ENCODE peak calls at places on chromosomes 6 and 20, in nine cellular contexts. P is GM12878, U is ovary, V is GM10248, C is stomach, B is right lobe of liver, L is progenitor cell of endocrine pancreas, D is ascending aorta, A is IMR-90. Y is an unnamed sample.

GRCh38 chr6:151683381-151683780 is 124.1 kb upstream of the ESR1 start:
- DNase-seq in P (no peak), U (no peak), V (no peak), C (no peak), B (no peak), L (no peak), D (no peak), A (no peak), Y (no peak)

GRCh38 chr20:34639755-34640222 is 37.1 kb downstream of the PIGU start:
- DNase-seq in P (no peak), U (no peak), V (no peak), C (peak; percentile 29), B (no peak), L (no peak), D (no peak), A (no peak), Y (no peak)

GRCh38 chr6:121210943-121211342 is 123.3 kb downstream of the TBC1D32 start:
- DNase-seq in P (no peak), U (no peak), V (no peak), C (no peak), B (no peak), L (no peak), D (no peak), A (no peak), Y (no peak)

GRCh38 chr6:86070151-86070550 is 427.5 kb upstream of the SYNCRIP start:
- DNase-seq in P (no peak), U (no peak), V (no peak), C (no peak), B (no peak), L (no peak), D (no peak), A (no peak), Y (no peak)

GRCh38 chr20:63738687-63739128 is 868 bp upstream of the SLC2A4RG start:
- DNase-seq in P (no peak), U (peak; percentile 66), V (peak; percentile 20), C (peak; percentile 80), B (peak; percentile 81), L (no peak), D (no peak), A (no peak), Y (no peak)

GRCh38 chr6:27250955-27251671 is 3.6 kb downstream of the PRSS16 start:
- DNase-seq in P (peak; percentile 40), U (peak; percentile 79), V (peak; percentile 92), C (peak; percentile 95), B (no peak), L (peak; percentile 90), D (no peak), A (no peak), Y (peak; percentile 73)

GRCh38 chr6:43796910-43797890 is 27.2 kb downstream of the VEGFA start:
- DNase-seq in P (no peak), U (no peak), V (no peak), C (no peak), B (no peak), L (no peak), D (no peak), A (no peak), Y (no peak)

GRCh38 chr20:44683263-44684046 is 31.7 kb upstream of the CCN5 start:
- DNase-seq in P (peak; percentile 45), U (no peak), V (peak; percentile 83), C (peak; percentile 71), B (peak; percentile 60), L (peak; percentile 54), D (no peak), A (peak; percentile 42), Y (peak; percentile 66)

GRCh38 chr6:112286010-112286409 is 31.6 kb upstream of the LAMA4 start:
- DNase-seq in P (peak; percentile 11), U (no peak), V (no peak), C (no peak), B (no peak), L (no peak), D (no peak), A (no peak), Y (no peak)

GRCh38 chr6:26543953-26544352 is 5.8 kb downstream of the HMGN4 start:
- DNase-seq in P (no peak), U (no peak), V (no peak), C (no peak), B (no peak), L (no peak), D (no peak), A (peak; percentile 26), Y (no peak)

GRCh38 chr6:161169690-161170089 is 104.2 kb downstream of the AGPAT4 start:
- DNase-seq in P (no peak), U (peak; percentile 53), V (no peak), C (peak; percentile 40), B (peak; percentile 64), L (no peak), D (no peak), A (peak; percentile 62), Y (no peak)

GRCh38 chr20:47265214-47265613 is 91.3 kb downstream of the ZMYND8 start:
- DNase-seq in P (no peak), U (no peak), V (no peak), C (no peak), B (no peak), L (no peak), D (no peak), A (no peak), Y (no peak)

GRCh38 chr6:41278699-41279405 is 7.6 kb downstream of the TREM1 start:
- DNase-seq in P (no peak), U (no peak), V (peak; percentile 55), C (peak; percentile 65), B (no peak), L (no peak), D (no peak), A (peak; percentile 39), Y (no peak)
- TF ChIP-seq CTCF in P (peak; percentile 58), U (no peak), V (peak; percentile 54), C (peak; percentile 20), B (peak; percentile 50), L (peak; percentile 67), D (peak; percentile 26), A (peak; percentile 40), Y (peak; percentile 58)

DNA sequence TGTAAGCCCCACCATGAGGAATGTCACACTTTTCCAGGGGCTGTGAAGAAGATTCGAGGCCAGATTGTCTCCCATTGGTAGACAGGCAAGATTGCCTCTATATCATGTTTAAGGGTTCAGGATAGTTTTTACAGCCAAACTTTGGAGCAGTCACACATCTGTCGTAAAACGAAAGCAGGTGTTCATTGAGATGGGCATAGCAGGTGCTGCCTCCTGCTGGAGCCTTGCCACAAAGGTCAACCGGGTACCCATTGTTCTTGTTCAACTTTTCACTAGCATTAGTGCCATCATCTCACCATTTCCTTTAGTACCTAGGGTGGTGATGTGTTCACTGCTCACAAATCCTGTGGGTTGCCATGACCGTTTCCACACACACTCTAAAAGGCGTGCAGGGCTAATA is 198.3 kb downstream of the HTR1B start:
- DNase-seq in P (no peak), U (no peak), V (no peak), C (no peak), B (no peak), L (no peak), D (no peak), A (no peak), Y (no peak)
- TF ChIP-seq CTCF in P (peak; percentile 13), U (no peak), V (no peak), C (no peak), B (no peak), L (no peak), D (no peak), A (no peak), Y (no peak)

GRCh38 chr6:82616386-82617028 is 252.9 kb downstream of the TPBG start:
- DNase-seq in P (no peak), U (no peak), V (no peak), C (no peak), B (no peak), L (no peak), D (no peak), A (peak; percentile 2), Y (no peak)
- TF ChIP-seq CTCF in P (peak; percentile 8), U (no peak), V (no peak), C (no peak), B (no peak), L (no peak), D (no peak), A (peak; percentile 26), Y (no peak)

DNA sequence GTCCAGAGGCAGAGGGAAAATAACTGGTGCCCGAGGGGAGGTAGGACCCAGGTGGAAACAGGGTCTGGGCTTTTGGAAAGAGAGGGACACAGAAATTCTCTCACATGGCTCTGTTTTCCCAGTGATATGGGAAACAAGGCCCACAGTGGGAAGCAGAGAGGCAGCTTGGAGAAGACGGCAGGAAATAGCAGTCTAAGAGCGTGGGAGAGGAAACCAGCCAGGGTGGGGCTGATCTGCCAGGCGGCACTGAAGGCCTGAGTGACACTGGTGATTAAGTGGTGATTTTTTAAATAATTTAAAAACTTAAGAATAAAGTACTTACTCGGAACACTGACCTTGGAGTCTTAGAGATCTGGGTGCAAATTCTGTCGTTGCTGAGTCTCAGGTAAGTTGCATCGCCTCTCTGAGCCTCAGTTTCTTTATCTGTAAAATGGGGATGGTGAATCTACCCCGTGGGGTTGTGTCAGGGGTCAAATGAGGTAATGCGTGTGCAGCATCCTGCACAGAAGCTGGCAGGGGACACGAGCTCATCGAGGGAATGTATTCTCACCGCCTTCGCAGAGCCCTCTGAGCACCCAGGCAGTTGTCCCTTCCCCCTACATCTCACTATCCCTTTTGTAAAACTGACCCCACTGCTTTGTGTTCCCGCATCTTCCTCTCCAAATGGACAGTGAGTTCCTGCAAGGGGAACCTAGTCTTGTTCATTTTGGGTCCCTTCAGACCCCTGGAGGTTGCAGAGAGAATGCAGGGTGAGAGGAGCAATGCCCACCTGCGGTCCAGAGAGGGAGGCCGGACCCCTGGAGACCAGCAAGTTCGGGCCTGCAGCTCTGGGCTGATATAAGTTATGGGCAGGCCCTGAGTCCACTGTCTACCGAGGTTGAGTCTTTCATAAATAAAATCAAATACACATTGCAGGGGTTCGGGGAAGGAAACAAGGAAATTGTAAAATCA is 228.6 kb upstream of the PMEPA1 start:
- DNase-seq in P (no peak), U (no peak), V (no peak), C (no peak), B (no peak), L (no peak), D (no peak), A (no peak), Y (no peak)
- TF ChIP-seq CTCF in P (no peak), U (no peak), V (no peak), C (no peak), B (no peak), L (peak; percentile 21), D (no peak), A (no peak), Y (no peak)

GRCh38 chr6:8908638-8909037 is 473.3 kb upstream of the SLC35B3 start:
- DNase-seq in P (no peak), U (no peak), V (no peak), C (no peak), B (no peak), L (no peak), D (no peak), A (no peak), Y (no peak)
- TF ChIP-seq CTCF in P (no peak), U (no peak), V (no peak), C (no peak), B (no peak), L (no peak), D (no peak), A (no peak), Y (no peak)

GRCh38 chr6:45226081-45226480 is 102.0 kb upstream of the RUNX2 start:
- DNase-seq in P (no peak), U (no peak), V (no peak), C (no peak), B (no peak), L (no peak), D (no peak), A (no peak), Y (no peak)
- TF ChIP-seq CTCF in P (no peak), U (no peak), V (no peak), C (no peak), B (no peak), L (no peak), D (no peak), A (peak; percentile 3), Y (no peak)

GRCh38 chr6:25175656-25176055 is 103.5 kb upstream of the CARMIL1 start:
- DNase-seq in P (no peak), U (no peak), V (no peak), C (no peak), B (no peak), L (no peak), D (no peak), A (no peak), Y (no peak)
- TF ChIP-seq CTCF in P (no peak), U (no peak), V (no peak), C (no peak), B (no peak), L (no peak), D (no peak), A (no peak), Y (no peak)